ENCODE peak calls at places on chromosomes 13 and 19, in seven cellular contexts. One of them, this sample, is unnamed. For H3K36me3, the result is how much of the 10 kb centered on the place peaks cover.

GRCh38 chr13:78137404-78138142 is 218.9 kb upstream of the EDNRB start:
- DNase-seq in H1: peak
- DNase-seq in IMR-90: peak
- DNase-seq in Peyer's patch: no peak
- DNase-seq in right lobe of liver: no peak
- DNase-seq in uterus: no peak
- DNase-seq in heart left ventricle: no peak
- DNase-seq in this sample: no peak

GRCh38 chr13:98410591-98410990 is 166.3 kb downstream of the STK24 start:
- DNase-seq in Peyer's patch: no peak
- DNase-seq in IMR-90: no peak
- DNase-seq in H1: no peak
- DNase-seq in heart left ventricle: no peak
- DNase-seq in uterus: no peak
- DNase-seq in right lobe of liver: no peak
- DNase-seq in this sample: no peak

GRCh38 chr13:51587372-51587771 is 3.1 kb downstream of the WDFY2 start:
- DNase-seq in right lobe of liver: no peak
- DNase-seq in heart left ventricle: no peak
- DNase-seq in Peyer's patch: no peak
- DNase-seq in IMR-90: no peak
- DNase-seq in uterus: no peak
- DNase-seq in H1: no peak
- DNase-seq in this sample: no peak

GRCh38 chr13:23741879-23742510 is 147.2 kb downstream of the MIPEP start:
- DNase-seq in uterus: no peak
- DNase-seq in Peyer's patch: no peak
- DNase-seq in right lobe of liver: no peak
- DNase-seq in heart left ventricle: no peak
- DNase-seq in IMR-90: no peak
- DNase-seq in H1: peak
- DNase-seq in this sample: no peak

GRCh38 chr13:73880365-73880764 is 253.8 kb downstream of the KLF12 start:
- DNase-seq in H1: no peak
- DNase-seq in right lobe of liver: no peak
- DNase-seq in IMR-90: peak
- DNase-seq in heart left ventricle: no peak
- DNase-seq in Peyer's patch: no peak
- DNase-seq in uterus: no peak
- DNase-seq in this sample: no peak

GRCh38 chr13:40152904-40153303 is 497.4 kb downstream of the COG6 start:
- DNase-seq in H1: no peak
- DNase-seq in Peyer's patch: no peak
- DNase-seq in uterus: no peak
- DNase-seq in right lobe of liver: no peak
- DNase-seq in IMR-90: no peak
- DNase-seq in heart left ventricle: no peak
- DNase-seq in this sample: no peak

GRCh38 chr19:56141416-56141992 is 417 bp downstream of the ZNF444 start:
- DNase-seq in right lobe of liver: no peak
- DNase-seq in Peyer's patch: no peak
- DNase-seq in H1: peak
- DNase-seq in IMR-90: no peak
- DNase-seq in uterus: no peak
- DNase-seq in heart left ventricle: no peak
- DNase-seq in this sample: no peak

GRCh38 chr19:52778811-52779210 is 7.8 kb downstream of the ZNF600 start:
- DNase-seq in right lobe of liver: no peak
- DNase-seq in Peyer's patch: no peak
- DNase-seq in H1: no peak
- DNase-seq in heart left ventricle: no peak
- DNase-seq in IMR-90: peak
- DNase-seq in uterus: no peak
- DNase-seq in this sample: no peak

GRCh38 chr13:87677334-87678234 is 6.4 kb downstream of the SLITRK5 start:
- DNase-seq in right lobe of liver: peak
- DNase-seq in Peyer's patch: peak
- DNase-seq in IMR-90: no peak
- DNase-seq in uterus: no peak
- DNase-seq in H1: peak
- DNase-seq in heart left ventricle: no peak
- DNase-seq in this sample: peak

GRCh38 chr13:87677043-87677333 is 5.8 kb downstream of the SLITRK5 start:
- DNase-seq in right lobe of liver: no peak
- DNase-seq in IMR-90: no peak
- DNase-seq in Peyer's patch: no peak
- DNase-seq in uterus: no peak
- DNase-seq in H1: no peak
- DNase-seq in heart left ventricle: no peak
- DNase-seq in this sample: no peak

GRCh38 chr13:87680298-87680697 is 9.1 kb downstream of the SLITRK5 start:
- DNase-seq in Peyer's patch: no peak
- DNase-seq in H1: no peak
- DNase-seq in IMR-90: no peak
- DNase-seq in uterus: no peak
- DNase-seq in heart left ventricle: no peak
- DNase-seq in right lobe of liver: no peak
- DNase-seq in this sample: no peak

GRCh38 chr13:87676254-87677042 is 5.3 kb downstream of the SLITRK5 start:
- DNase-seq in uterus: no peak
- DNase-seq in right lobe of liver: no peak
- DNase-seq in IMR-90: no peak
- DNase-seq in H1: peak
- DNase-seq in Peyer's patch: no peak
- DNase-seq in heart left ventricle: no peak
- DNase-seq in this sample: no peak

GRCh38 chr13:87678353-87678752 is 7.2 kb downstream of the SLITRK5 start:
- DNase-seq in uterus: no peak
- DNase-seq in heart left ventricle: no peak
- DNase-seq in right lobe of liver: no peak
- DNase-seq in IMR-90: no peak
- DNase-seq in H1: peak
- DNase-seq in Peyer's patch: no peak
- DNase-seq in this sample: no peak
- H3K4me3 ChIP-seq in uterus: peak
- H3K4me3 ChIP-seq in heart left ventricle: peak
- H3K4me3 ChIP-seq in right lobe of liver: peak
- H3K4me3 ChIP-seq in IMR-90: no peak
- H3K4me3 ChIP-seq in H1: peak
- H3K4me3 ChIP-seq in Peyer's patch: no peak
- H3K4me3 ChIP-seq in this sample: peak

DNA sequence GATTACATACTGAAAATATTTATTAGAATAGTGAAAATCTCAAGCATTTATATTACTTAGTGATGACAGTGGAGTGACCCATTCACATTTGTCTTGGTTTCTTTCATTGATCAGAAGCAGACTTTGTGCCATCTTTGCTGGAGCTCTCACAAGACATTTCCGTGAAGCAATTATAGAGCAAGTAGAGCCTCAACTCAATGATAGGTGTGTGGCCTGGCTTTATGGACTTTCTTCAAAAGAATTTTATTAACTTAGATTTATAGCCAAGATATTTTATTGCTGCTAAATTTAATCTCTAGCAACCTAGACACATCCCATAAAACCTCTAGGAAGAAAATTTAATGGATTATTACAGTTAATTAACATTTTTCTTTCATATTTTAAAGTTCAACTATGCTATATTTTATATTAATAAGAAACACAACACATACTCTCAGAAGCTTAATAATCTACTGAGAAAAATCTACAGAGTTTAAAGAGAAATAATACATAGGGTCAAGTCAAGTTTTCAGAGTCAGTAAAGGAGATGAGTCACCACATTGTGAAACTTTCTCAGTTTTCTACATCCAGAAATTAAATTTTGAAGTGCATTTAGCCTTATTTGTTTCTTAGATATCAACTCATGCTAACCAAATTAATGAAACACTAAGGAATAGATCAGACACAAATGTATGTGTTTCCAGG is 160.5 kb downstream of the LACC1 start:
- DNase-seq in uterus: no peak
- DNase-seq in Peyer's patch: no peak
- DNase-seq in H1: no peak
- DNase-seq in heart left ventricle: no peak
- DNase-seq in right lobe of liver: no peak
- DNase-seq in IMR-90: peak
- DNase-seq in this sample: no peak
- H3K36me3 ChIP-seq in uterus: under half
- H3K36me3 ChIP-seq in Peyer's patch: under half
- H3K36me3 ChIP-seq in H1: under half
- H3K36me3 ChIP-seq in heart left ventricle: under half
- H3K36me3 ChIP-seq in right lobe of liver: under half
- H3K36me3 ChIP-seq in IMR-90: under half
- H3K36me3 ChIP-seq in this sample: under half

GRCh38 chr19:49929611-49930482 is 543 bp upstream of the NUP62 start:
- DNase-seq in uterus: peak
- DNase-seq in H1: peak
- DNase-seq in Peyer's patch: peak
- DNase-seq in heart left ventricle: peak
- DNase-seq in right lobe of liver: peak
- DNase-seq in IMR-90: peak
- DNase-seq in this sample: peak
- TF ChIP-seq POLR2A in uterus: no peak
- TF ChIP-seq POLR2A in H1: peak
- TF ChIP-seq POLR2A in Peyer's patch: peak
- TF ChIP-seq POLR2A in heart left ventricle: no peak
- TF ChIP-seq POLR2A in right lobe of liver: peak
- TF ChIP-seq POLR2A in IMR-90: no peak
- TF ChIP-seq POLR2A in this sample: no peak

GRCh38 chr13:61500176-61500575 is 84.5 kb upstream of the PCDH20 start:
- DNase-seq in H1: no peak
- DNase-seq in right lobe of liver: no peak
- DNase-seq in heart left ventricle: no peak
- DNase-seq in Peyer's patch: no peak
- DNase-seq in uterus: no peak
- DNase-seq in IMR-90: no peak
- DNase-seq in this sample: no peak
- H3K4me3 ChIP-seq in H1: no peak
- H3K4me3 ChIP-seq in right lobe of liver: no peak
- H3K4me3 ChIP-seq in heart left ventricle: no peak
- H3K4me3 ChIP-seq in Peyer's patch: no peak
- H3K4me3 ChIP-seq in uterus: no peak
- H3K4me3 ChIP-seq in IMR-90: no peak
- H3K4me3 ChIP-seq in this sample: no peak

DNA sequence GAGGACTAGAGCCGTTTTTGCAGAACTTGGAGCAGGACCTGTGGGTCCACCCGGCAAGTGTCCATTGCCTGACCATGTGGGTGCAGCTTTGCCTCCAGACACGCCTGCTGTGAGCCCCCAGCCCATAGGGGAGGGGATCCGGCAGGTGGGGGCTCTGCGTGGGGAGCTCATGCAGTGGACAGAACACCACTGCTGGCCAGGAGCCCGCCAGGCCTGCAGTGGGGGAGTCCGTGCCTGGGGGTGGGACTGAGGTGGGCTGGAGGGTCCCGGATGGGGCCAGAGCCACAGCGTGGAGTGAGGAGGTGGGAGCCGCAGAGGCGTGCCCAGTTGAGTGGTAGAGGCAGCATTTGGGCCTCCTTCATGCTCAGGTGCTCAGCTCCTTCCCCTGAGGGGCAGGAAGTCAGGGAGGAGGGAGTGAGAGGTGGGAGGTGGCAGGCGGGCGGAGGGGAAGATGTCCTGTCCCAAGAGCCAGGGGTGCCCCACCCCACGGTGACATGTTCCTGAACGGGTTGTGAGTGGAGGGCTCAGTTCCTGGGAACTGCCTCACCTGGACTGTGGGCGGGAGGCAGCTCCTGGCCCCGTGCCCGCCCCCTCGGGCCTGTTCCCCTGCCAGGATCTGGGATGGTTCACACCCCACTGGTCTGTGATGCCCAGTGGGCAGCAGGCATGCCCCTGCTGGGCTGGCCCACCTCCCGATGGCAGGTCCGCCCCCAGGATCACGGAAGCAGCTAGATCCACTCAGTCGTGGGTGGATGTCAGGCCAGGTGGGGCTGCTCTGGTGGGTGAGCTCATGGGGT is 8.8 kb downstream of the ADAT3 start:
- DNase-seq in IMR-90: no peak
- DNase-seq in H1: no peak
- DNase-seq in uterus: no peak
- DNase-seq in right lobe of liver: no peak
- DNase-seq in heart left ventricle: no peak
- DNase-seq in Peyer's patch: no peak
- DNase-seq in this sample: peak
- H3K36me3 ChIP-seq in IMR-90: under half
- H3K36me3 ChIP-seq in H1: under half
- H3K36me3 ChIP-seq in uterus: under half
- H3K36me3 ChIP-seq in right lobe of liver: under half
- H3K36me3 ChIP-seq in heart left ventricle: under half
- H3K36me3 ChIP-seq in Peyer's patch: under half
- H3K36me3 ChIP-seq in this sample: under half

GRCh38 chr19:2978467-2978767 is 1.1 kb downstream of the TLE6 start:
- DNase-seq in IMR-90: no peak
- DNase-seq in uterus: no peak
- DNase-seq in Peyer's patch: no peak
- DNase-seq in right lobe of liver: no peak
- DNase-seq in H1: no peak
- DNase-seq in heart left ventricle: no peak
- DNase-seq in this sample: no peak

GRCh38 chr19:2977686-2978466 is 512 bp downstream of the TLE6 start:
- DNase-seq in heart left ventricle: no peak
- DNase-seq in uterus: no peak
- DNase-seq in Peyer's patch: no peak
- DNase-seq in IMR-90: no peak
- DNase-seq in H1: no peak
- DNase-seq in right lobe of liver: no peak
- DNase-seq in this sample: no peak

GRCh38 chr19:2976609-2977000 is 759 bp upstream of the TLE6 start:
- DNase-seq in Peyer's patch: no peak
- DNase-seq in right lobe of liver: no peak
- DNase-seq in heart left ventricle: no peak
- DNase-seq in IMR-90: no peak
- DNase-seq in H1: no peak
- DNase-seq in uterus: no peak
- DNase-seq in this sample: no peak

GRCh38 chr19:2974342-2974932 is 2.9 kb upstream of the TLE6 start:
- DNase-seq in uterus: peak
- DNase-seq in right lobe of liver: no peak
- DNase-seq in IMR-90: no peak
- DNase-seq in Peyer's patch: peak
- DNase-seq in H1: no peak
- DNase-seq in heart left ventricle: peak
- DNase-seq in this sample: peak

DNA sequence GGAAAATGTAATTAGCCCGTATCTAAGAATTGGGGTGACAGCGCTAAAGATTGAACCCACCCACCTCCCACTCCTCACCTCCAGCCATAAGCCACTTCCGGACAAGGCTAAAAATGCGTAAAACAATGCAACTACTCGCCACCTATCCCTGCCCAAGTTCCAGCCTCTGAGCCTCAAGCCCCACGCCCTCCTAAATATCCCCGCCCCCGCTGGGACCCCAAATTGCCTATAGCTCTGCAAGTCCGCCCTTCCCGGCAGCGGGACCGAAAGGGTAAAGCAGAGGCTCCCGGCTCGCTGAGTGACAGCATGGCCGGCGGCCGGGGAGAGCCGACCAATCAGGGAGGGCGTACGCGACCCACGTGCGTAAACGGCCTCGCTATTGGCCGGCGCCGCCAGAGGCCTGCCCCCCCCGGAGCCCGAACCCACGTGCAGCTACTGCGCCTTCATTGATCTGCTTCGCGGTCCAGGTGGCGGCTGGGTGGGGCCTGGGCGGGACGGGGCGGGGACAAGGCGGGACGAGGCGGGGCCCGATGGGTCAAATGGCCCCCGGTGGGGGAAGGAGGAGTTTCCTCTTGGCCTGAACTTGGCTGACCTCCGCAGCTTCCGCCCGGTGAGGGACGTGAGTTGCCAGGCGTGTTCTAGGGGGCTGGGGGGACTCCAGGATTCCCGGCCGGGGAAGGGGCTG is at the start of gene TLE6:
- DNase-seq in uterus: peak
- DNase-seq in right lobe of liver: peak
- DNase-seq in IMR-90: peak
- DNase-seq in Peyer's patch: peak
- DNase-seq in heart left ventricle: peak
- DNase-seq in H1: peak
- DNase-seq in this sample: peak
- TF ChIP-seq POLR2A in uterus: no peak
- TF ChIP-seq POLR2A in right lobe of liver: no peak
- TF ChIP-seq POLR2A in IMR-90: no peak
- TF ChIP-seq POLR2A in Peyer's patch: no peak
- TF ChIP-seq POLR2A in heart left ventricle: no peak
- TF ChIP-seq POLR2A in H1: no peak
- TF ChIP-seq POLR2A in this sample: no peak